ENCODE peak calls at places on chromosomes 11 and 22, in seven cellular contexts. S is fibroblast of the aortic adventitia, I is suprapubic skin, A is HFFc6, G is AG10803, K is fibroblast of mammary gland, Q is endodermal cell. Y is an unnamed sample.

GRCh38 chr11:66012946-66013761 is 1.3 kb downstream of the CST6 start:
- DNase-seq in I (no peak), K (no peak), A (peak; percentile 28), S (no peak), Q (peak; percentile 64), G (no peak), Y (no peak)

GRCh38 chr22:49235463-49236300 is 592.0 kb downstream of the BRD1 start:
- DNase-seq in G (no peak), A (no peak), I (no peak), K (no peak), Q (peak; percentile 71), S (no peak), Y (no peak)

GRCh38 chr11:75233688-75234295 is 6.8 kb upstream of the TPBGL start:
- DNase-seq in A (peak; percentile 56), G (peak; percentile 46), S (peak; percentile 71), Q (peak; percentile 92), I (peak; percentile 20), K (peak; percentile 55), Y (no peak)

GRCh38 chr22:35462558-35463230 is 62.8 kb downstream of the MCM5 start:
- DNase-seq in A (no peak), G (no peak), I (no peak), K (no peak), Q (no peak), S (no peak), Y (no peak)

GRCh38 chr11:107836811-107837210 is 21.8 kb downstream of the SLC35F2 start:
- DNase-seq in I (no peak), S (no peak), A (no peak), K (no peak), G (no peak), Q (no peak), Y (no peak)

GRCh38 chr22:47237890-47238480 is 475.5 kb downstream of the TBC1D22A start:
- DNase-seq in I (no peak), A (no peak), Q (no peak), G (no peak), K (no peak), S (no peak), Y (no peak)

GRCh38 chr11:117979481-117980211 is 6.5 kb upstream of the IL10RA start:
- DNase-seq in G (no peak), Q (peak; percentile 43), A (no peak), K (no peak), I (no peak), S (no peak), Y (no peak)

GRCh38 chr22:37032535-37033460 is 13.3 kb downstream of the MPST start:
- DNase-seq in I (no peak), K (peak; percentile 50), S (peak; percentile 85), A (no peak), G (peak; percentile 86), Q (peak; percentile 72), Y (no peak)

GRCh38 chr11:19853016-19853415 is 140.4 kb downstream of the NAV2 start:
- DNase-seq in G (peak; percentile 54), I (no peak), S (peak; percentile 40), Q (no peak), A (peak; percentile 34), K (peak; percentile 54), Y (no peak)

GRCh38 chr22:44243761-44244160 is 63.0 kb downstream of the PARVG start:
- DNase-seq in S (no peak), K (no peak), Q (no peak), G (no peak), A (no peak), I (peak; percentile 52), Y (no peak)

GRCh38 chr22:42711281-42711731 is 9.4 kb downstream of the A4GALT start:
- DNase-seq in I (no peak), S (peak; percentile 39), G (no peak), K (peak; percentile 34), Q (no peak), A (no peak), Y (no peak)

GRCh38 chr11:123653997-123654565 is 343 bp downstream of the SCN3B start:
- DNase-seq in A (no peak), K (peak; percentile 18), I (no peak), Q (peak; percentile 89), G (peak; percentile 34), S (peak; percentile 35), Y (peak; percentile 33)

GRCh38 chr11:122440783-122441701 is 214.5 kb upstream of the UBASH3B start:
- DNase-seq in S (peak; percentile 27), Q (peak; percentile 77), K (no peak), G (peak; percentile 13), A (no peak), I (peak; percentile 85), Y (no peak)

GRCh38 chr22:46695346-46696224 is 42.5 kb downstream of the CERK start:
- DNase-seq in I (no peak), Q (no peak), G (no peak), K (no peak), S (no peak), A (no peak), Y (no peak)

GRCh38 chr11:452203-452744 is 2.2 kb downstream of the PTDSS2 start:
- DNase-seq in K (no peak), S (no peak), G (no peak), A (no peak), Q (no peak), I (no peak), Y (no peak)

GRCh38 chr11:134120143-134120850 is 51.4 kb downstream of the JAM3 start:
- DNase-seq in S (peak; percentile 97), I (no peak), G (peak; percentile 96), A (peak; percentile 92), Q (no peak), K (peak; percentile 94), Y (no peak)

GRCh38 chr11:62545437-62546243 is 966 bp downstream of the AHNAK start:
- DNase-seq in S (peak; percentile 95), Q (peak; percentile 93), A (peak; percentile 85), K (peak; percentile 93), G (peak; percentile 88), I (peak; percentile 97), Y (no peak)

GRCh38 chr11:107859459-107860239 is 1.1 kb upstream of the SLC35F2 start:
- DNase-seq in K (peak; percentile 27), G (peak; percentile 38), S (peak; percentile 24), Q (peak; percentile 75), A (no peak), I (no peak), Y (peak; percentile 24)

GRCh38 chr11:7672276-7672959 is 882 bp downstream of the CYB5R2 start:
- DNase-seq in S (no peak), G (no peak), Q (no peak), K (no peak), A (no peak), I (no peak), Y (no peak)

GRCh38 chr11:61295596-61295926 is 445 bp upstream of the VWCE start:
- DNase-seq in Q (no peak), A (no peak), S (no peak), I (no peak), G (no peak), K (no peak), Y (no peak)

GRCh38 chr11:94946812-94947211 is 26.5 kb downstream of the CWC15 start:
- DNase-seq in G (no peak), K (no peak), S (no peak), I (no peak), A (no peak), Q (no peak), Y (no peak)

GRCh38 chr11:65384301-65384889 is 1.9 kb upstream of the SLC25A45 start:
- DNase-seq in K (peak; percentile 79), G (peak; percentile 57), Q (peak; percentile 35), S (peak; percentile 14), I (no peak), A (peak; percentile 25), Y (no peak)

GRCh38 chr11:116648229-116649174 is 124.3 kb downstream of the BUD13 start:
- DNase-seq in K (no peak), I (no peak), Q (no peak), S (no peak), G (no peak), A (no peak), Y (no peak)

GRCh38 chr11:73478737-73479347 is 102.6 kb downstream of the RELT start:
- DNase-seq in Q (peak; percentile 56), I (no peak), A (peak; percentile 43), S (peak; percentile 62), K (peak; percentile 56), G (peak; percentile 37), Y (no peak)

GRCh38 chr22:47458348-47458747 is 695.9 kb downstream of the TBC1D22A start:
- DNase-seq in G (no peak), I (no peak), Q (no peak), A (no peak), K (no peak), S (no peak), Y (no peak)

GRCh38 chr11:78313181-78313788 is 104.3 kb downstream of the GAB2 start:
- DNase-seq in S (peak; percentile 75), G (peak; percentile 69), I (no peak), A (peak; percentile 63), Q (no peak), K (peak; percentile 94), Y (no peak)

GRCh38 chr11:117199916-117200812 is 994 bp downstream of the TAGLN start:
- DNase-seq in Q (peak; percentile 68), A (no peak), S (no peak), K (no peak), G (no peak), I (no peak), Y (no peak)

GRCh38 chr11:68855205-68855978 is 13.7 kb upstream of the CPT1A start:
- DNase-seq in I (no peak), K (peak; percentile 22), S (no peak), Q (peak; percentile 86), G (peak; percentile 55), A (peak; percentile 34), Y (no peak)
- TF ChIP-seq CTCF in I (no peak), K (no peak), S (no peak), Q (peak; percentile 36), G (peak; percentile 39), A (peak; percentile 49), Y (no peak)

GRCh38 chr11:93817426-93818348 is 32.7 kb downstream of the VSTM5 start:
- DNase-seq in S (no peak), G (peak; percentile 12), Q (no peak), K (peak; percentile 27), I (no peak), A (no peak), Y (no peak)
- TF ChIP-seq CTCF in S (no peak), G (no peak), Q (no peak), K (no peak), I (no peak), A (no peak), Y (no peak)

GRCh38 chr11:130431337-130431773 is 2.9 kb upstream of the ADAMTS8 start:
- DNase-seq in S (peak; percentile 79), Q (peak; percentile 97), A (peak; percentile 40), K (peak; percentile 75), G (peak; percentile 44), I (no peak), Y (peak; percentile 77)
- TF ChIP-seq CTCF in S (peak; percentile 81), Q (peak; percentile 76), A (peak; percentile 77), K (peak; percentile 65), G (peak; percentile 81), I (peak; percentile 41), Y (peak; percentile 88)

DNA sequence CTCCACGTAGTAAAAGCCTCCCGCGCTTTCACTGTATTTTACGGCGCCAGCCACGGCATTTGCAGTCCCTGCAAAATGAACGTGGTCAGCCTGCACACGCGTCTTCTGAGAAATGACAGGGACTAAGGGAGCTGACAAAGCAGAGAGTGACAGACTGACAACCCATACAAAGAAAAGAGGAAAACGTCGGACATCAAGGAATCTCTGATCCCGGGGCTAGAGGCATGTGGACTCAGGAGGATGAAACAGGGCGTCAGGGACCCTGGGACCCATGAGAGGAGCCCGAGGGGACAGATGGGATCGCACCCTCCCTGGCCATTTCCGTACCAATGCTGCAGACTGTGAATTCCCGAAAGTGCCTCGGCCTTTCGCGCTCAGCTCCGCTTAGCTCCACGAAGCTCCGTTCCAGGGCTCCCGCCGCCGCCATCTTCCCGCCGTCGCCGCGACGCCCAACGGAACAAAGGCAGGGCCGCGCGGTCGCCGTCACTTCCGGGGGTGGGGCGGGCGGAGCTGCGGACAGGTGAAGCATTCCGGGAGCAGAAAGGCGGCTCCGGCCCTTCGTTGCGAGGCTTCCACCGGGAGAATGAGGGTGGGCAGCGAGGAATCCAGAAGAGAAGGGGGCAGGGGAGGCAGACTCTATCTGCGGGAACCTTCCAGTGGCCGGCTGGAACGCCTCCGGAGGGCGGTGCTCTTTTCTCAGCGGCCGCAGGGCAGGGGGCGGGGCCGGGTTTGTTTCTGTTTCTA is at the start of gene NUP160:
- DNase-seq in Q (peak; percentile 95), G (peak; percentile 40), I (peak; percentile 92), S (peak; percentile 48), K (no peak), A (peak; percentile 27), Y (peak; percentile 77)
- TF ChIP-seq CTCF in Q (peak; percentile 19), G (peak; percentile 0), I (no peak), S (no peak), K (no peak), A (peak; percentile 27), Y (no peak)

Y was measured in D721Med.